ENCODE peak calls at places on chromosomes 6 and 20, in five cellular contexts. One of them, this sample, is unnamed.

GRCh38 chr6:3517350-3517749 is 60.5 kb upstream of the SLC22A23 start:
- DNase-seq in CD4-positive, alpha-beta memory T cell: no peak
- DNase-seq in CD8-positive, alpha-beta T cell: no peak
- DNase-seq in fibroblast of lung: peak; percentile 93
- DNase-seq in uterus: no peak
- DNase-seq in this sample: peak; percentile 81

GRCh38 chr6:80541186-80541585 is 434.7 kb downstream of the BCKDHB start:
- DNase-seq in CD8-positive, alpha-beta T cell: no peak
- DNase-seq in uterus: no peak
- DNase-seq in fibroblast of lung: peak; percentile 39
- DNase-seq in CD4-positive, alpha-beta memory T cell: no peak
- DNase-seq in this sample: peak; percentile 75

GRCh38 chr20:4135385-4136077 is 120.2 kb upstream of the RNF24 start:
- DNase-seq in uterus: peak; percentile 43
- DNase-seq in CD8-positive, alpha-beta T cell: no peak
- DNase-seq in fibroblast of lung: peak; percentile 97
- DNase-seq in CD4-positive, alpha-beta memory T cell: no peak
- DNase-seq in this sample: peak; percentile 86

GRCh38 chr6:105994522-105995402 is 91.4 kb upstream of the PRDM1 start:
- DNase-seq in CD4-positive, alpha-beta memory T cell: peak; percentile 47
- DNase-seq in CD8-positive, alpha-beta T cell: peak; percentile 51
- DNase-seq in uterus: peak; percentile 67
- DNase-seq in fibroblast of lung: peak; percentile 80
- DNase-seq in this sample: peak; percentile 29

GRCh38 chr6:152828431-152828830 is 77.8 kb downstream of the VIP start:
- DNase-seq in uterus: no peak
- DNase-seq in CD4-positive, alpha-beta memory T cell: no peak
- DNase-seq in CD8-positive, alpha-beta T cell: no peak
- DNase-seq in fibroblast of lung: no peak
- DNase-seq in this sample: no peak

GRCh38 chr20:48159156-48159971 is 374.1 kb upstream of the SULF2 start:
- DNase-seq in uterus: no peak
- DNase-seq in CD4-positive, alpha-beta memory T cell: no peak
- DNase-seq in CD8-positive, alpha-beta T cell: no peak
- DNase-seq in fibroblast of lung: no peak
- DNase-seq in this sample: no peak

GRCh38 chr6:551405-551804 is 105.5 kb downstream of the HUS1B start:
- DNase-seq in fibroblast of lung: peak; percentile 32
- DNase-seq in CD4-positive, alpha-beta memory T cell: no peak
- DNase-seq in CD8-positive, alpha-beta T cell: no peak
- DNase-seq in uterus: no peak
- DNase-seq in this sample: peak; percentile 10

GRCh38 chr6:35146453-35146852 is 5.3 kb upstream of the TCP11 start:
- DNase-seq in uterus: no peak
- DNase-seq in CD4-positive, alpha-beta memory T cell: no peak
- DNase-seq in fibroblast of lung: peak; percentile 65
- DNase-seq in CD8-positive, alpha-beta T cell: peak; percentile 15
- DNase-seq in this sample: no peak

GRCh38 chr6:48069280-48069679 is 41.7 kb downstream of the PTCHD4 start:
- DNase-seq in CD8-positive, alpha-beta T cell: no peak
- DNase-seq in fibroblast of lung: peak; percentile 31
- DNase-seq in uterus: no peak
- DNase-seq in CD4-positive, alpha-beta memory T cell: no peak
- DNase-seq in this sample: no peak

GRCh38 chr6:37548067-37548674 is 48.5 kb upstream of the CCDC167 start:
- DNase-seq in uterus: no peak
- DNase-seq in CD8-positive, alpha-beta T cell: no peak
- DNase-seq in fibroblast of lung: no peak
- DNase-seq in CD4-positive, alpha-beta memory T cell: no peak
- DNase-seq in this sample: no peak

GRCh38 chr20:6533321-6533720 is 234.2 kb upstream of the BMP2 start:
- DNase-seq in fibroblast of lung: peak; percentile 92
- DNase-seq in CD4-positive, alpha-beta memory T cell: no peak
- DNase-seq in CD8-positive, alpha-beta T cell: no peak
- DNase-seq in uterus: no peak
- DNase-seq in this sample: no peak

GRCh38 chr6:45377041-45377554 is 636 bp downstream of the SUPT3H start:
- DNase-seq in uterus: no peak
- DNase-seq in CD4-positive, alpha-beta memory T cell: no peak
- DNase-seq in CD8-positive, alpha-beta T cell: no peak
- DNase-seq in fibroblast of lung: peak; percentile 31
- DNase-seq in this sample: no peak

GRCh38 chr20:10985536-10985935 is 311.7 kb upstream of the JAG1 start:
- DNase-seq in uterus: no peak
- DNase-seq in CD8-positive, alpha-beta T cell: no peak
- DNase-seq in CD4-positive, alpha-beta memory T cell: no peak
- DNase-seq in fibroblast of lung: peak; percentile 72
- DNase-seq in this sample: no peak

GRCh38 chr6:138654715-138655634 is 118.6 kb upstream of the CCDC28A start:
- DNase-seq in CD4-positive, alpha-beta memory T cell: no peak
- DNase-seq in uterus: no peak
- DNase-seq in fibroblast of lung: peak; percentile 35
- DNase-seq in CD8-positive, alpha-beta T cell: no peak
- DNase-seq in this sample: peak; percentile 12

GRCh38 chr6:111885373-111886027 is 12.2 kb upstream of the FYN start:
- DNase-seq in CD4-positive, alpha-beta memory T cell: no peak
- DNase-seq in CD8-positive, alpha-beta T cell: no peak
- DNase-seq in fibroblast of lung: no peak
- DNase-seq in uterus: no peak
- DNase-seq in this sample: no peak

GRCh38 chr6:134425521-134426316 is 107.8 kb upstream of the SGK1 start:
- DNase-seq in uterus: no peak
- DNase-seq in CD8-positive, alpha-beta T cell: no peak
- DNase-seq in fibroblast of lung: no peak
- DNase-seq in CD4-positive, alpha-beta memory T cell: no peak
- DNase-seq in this sample: no peak

GRCh38 chr6:152378154-152378553 is 259.0 kb downstream of the SYNE1 start:
- DNase-seq in CD4-positive, alpha-beta memory T cell: no peak
- DNase-seq in uterus: no peak
- DNase-seq in CD8-positive, alpha-beta T cell: no peak
- DNase-seq in fibroblast of lung: no peak
- DNase-seq in this sample: no peak

GRCh38 chr6:92586236-92586977 is 833.0 kb downstream of the EPHA7 start:
- DNase-seq in fibroblast of lung: no peak
- DNase-seq in uterus: no peak
- DNase-seq in CD8-positive, alpha-beta T cell: no peak
- DNase-seq in CD4-positive, alpha-beta memory T cell: no peak
- DNase-seq in this sample: no peak

GRCh38 chr20:10304474-10305046 is 85.9 kb downstream of the SNAP25 start:
- DNase-seq in fibroblast of lung: peak; percentile 33
- DNase-seq in CD8-positive, alpha-beta T cell: no peak
- DNase-seq in uterus: no peak
- DNase-seq in CD4-positive, alpha-beta memory T cell: no peak
- DNase-seq in this sample: no peak

GRCh38 chr6:107853226-107853625 is 29.1 kb upstream of the SCML4 start:
- DNase-seq in CD4-positive, alpha-beta memory T cell: no peak
- DNase-seq in fibroblast of lung: no peak
- DNase-seq in uterus: no peak
- DNase-seq in CD8-positive, alpha-beta T cell: no peak
- DNase-seq in this sample: no peak

GRCh38 chr20:64210661-64211369 is 44.7 kb upstream of the PCMTD2 start:
- DNase-seq in CD8-positive, alpha-beta T cell: no peak
- DNase-seq in fibroblast of lung: no peak
- DNase-seq in uterus: no peak
- DNase-seq in CD4-positive, alpha-beta memory T cell: no peak
- DNase-seq in this sample: no peak

GRCh38 chr20:54680872-54681297 is 205.5 kb downstream of the DOK5 start:
- DNase-seq in CD8-positive, alpha-beta T cell: no peak
- DNase-seq in CD4-positive, alpha-beta memory T cell: peak; percentile 1
- DNase-seq in fibroblast of lung: peak; percentile 51
- DNase-seq in uterus: no peak
- DNase-seq in this sample: no peak

GRCh38 chr20:48397689-48398005 is 430.2 kb downstream of the PREX1 start:
- DNase-seq in CD4-positive, alpha-beta memory T cell: no peak
- DNase-seq in CD8-positive, alpha-beta T cell: no peak
- DNase-seq in uterus: peak; percentile 76
- DNase-seq in fibroblast of lung: no peak
- DNase-seq in this sample: no peak

GRCh38 chr6:153437193-153437592 is 306.1 kb upstream of the RGS17 start:
- DNase-seq in CD8-positive, alpha-beta T cell: no peak
- DNase-seq in fibroblast of lung: no peak
- DNase-seq in CD4-positive, alpha-beta memory T cell: no peak
- DNase-seq in uterus: no peak
- DNase-seq in this sample: no peak

GRCh38 chr6:98747960-98748359 is 86.4 kb upstream of the POU3F2 start:
- DNase-seq in fibroblast of lung: no peak
- DNase-seq in uterus: no peak
- DNase-seq in CD4-positive, alpha-beta memory T cell: no peak
- DNase-seq in CD8-positive, alpha-beta T cell: no peak
- DNase-seq in this sample: no peak
- H3K27ac ChIP-seq in fibroblast of lung: no peak overlapping the region
- H3K27ac ChIP-seq in uterus: no peak overlapping the region
- H3K27ac ChIP-seq in CD4-positive, alpha-beta memory T cell: no peak overlapping the region
- H3K27ac ChIP-seq in CD8-positive, alpha-beta T cell: no peak overlapping the region
- H3K27ac ChIP-seq in this sample: no peak overlapping the region

DNA sequence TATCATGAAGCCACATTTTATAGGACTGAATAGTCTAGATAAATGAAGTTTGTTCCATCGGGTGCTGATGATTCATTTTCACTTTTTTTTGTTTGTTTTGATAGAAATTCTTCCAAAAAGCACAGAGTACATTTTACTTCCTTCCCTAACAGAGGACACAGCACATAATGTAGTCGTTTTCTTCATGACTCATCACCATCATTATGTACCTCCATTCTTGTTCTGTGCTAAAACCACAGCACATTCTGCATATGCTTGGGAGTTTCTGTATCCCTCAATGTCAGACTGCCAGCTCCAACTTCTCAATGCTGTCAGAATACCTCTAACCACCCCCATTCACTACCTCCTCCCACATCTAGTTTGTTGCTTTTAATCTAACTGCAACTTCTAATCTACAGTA is 1004.9 kb upstream of the ADGRB3 start:
- DNase-seq in CD4-positive, alpha-beta memory T cell: no peak
- DNase-seq in fibroblast of lung: peak; percentile 97
- DNase-seq in CD8-positive, alpha-beta T cell: no peak
- DNase-seq in uterus: no peak
- DNase-seq in this sample: no peak
- H3K27ac ChIP-seq in CD4-positive, alpha-beta memory T cell: no peak overlapping the region
- H3K27ac ChIP-seq in fibroblast of lung: no peak overlapping the region
- H3K27ac ChIP-seq in CD8-positive, alpha-beta T cell: no peak overlapping the region
- H3K27ac ChIP-seq in uterus: no peak overlapping the region
- H3K27ac ChIP-seq in this sample: no peak overlapping the region

DNA sequence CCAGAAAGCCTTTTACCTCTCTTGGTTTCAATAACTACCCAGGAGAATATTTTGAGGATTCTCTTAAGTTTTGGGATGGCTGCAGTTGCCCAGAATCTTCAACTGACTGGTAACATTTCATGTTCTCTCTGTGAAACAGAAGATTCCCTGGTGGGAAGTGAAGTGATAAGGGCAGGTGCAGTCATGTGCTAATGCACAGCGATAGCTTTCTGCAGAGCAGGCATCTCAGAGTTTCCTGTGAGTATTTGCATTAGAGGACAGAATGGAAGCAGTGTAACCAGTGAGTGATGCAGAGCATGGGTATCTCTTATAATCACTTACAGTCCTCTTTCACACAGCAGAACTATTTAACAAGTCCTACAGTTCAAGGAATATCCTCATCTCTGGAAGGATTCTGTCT is 76.1 kb downstream of the HCRTR2 start:
- DNase-seq in CD8-positive, alpha-beta T cell: no peak
- DNase-seq in CD4-positive, alpha-beta memory T cell: no peak
- DNase-seq in fibroblast of lung: no peak
- DNase-seq in uterus: no peak
- DNase-seq in this sample: no peak
- H3K27ac ChIP-seq in CD8-positive, alpha-beta T cell: no peak overlapping the region
- H3K27ac ChIP-seq in CD4-positive, alpha-beta memory T cell: no peak overlapping the region
- H3K27ac ChIP-seq in fibroblast of lung: no peak overlapping the region
- H3K27ac ChIP-seq in uterus: no peak overlapping the region
- H3K27ac ChIP-seq in this sample: no peak overlapping the region

DNA sequence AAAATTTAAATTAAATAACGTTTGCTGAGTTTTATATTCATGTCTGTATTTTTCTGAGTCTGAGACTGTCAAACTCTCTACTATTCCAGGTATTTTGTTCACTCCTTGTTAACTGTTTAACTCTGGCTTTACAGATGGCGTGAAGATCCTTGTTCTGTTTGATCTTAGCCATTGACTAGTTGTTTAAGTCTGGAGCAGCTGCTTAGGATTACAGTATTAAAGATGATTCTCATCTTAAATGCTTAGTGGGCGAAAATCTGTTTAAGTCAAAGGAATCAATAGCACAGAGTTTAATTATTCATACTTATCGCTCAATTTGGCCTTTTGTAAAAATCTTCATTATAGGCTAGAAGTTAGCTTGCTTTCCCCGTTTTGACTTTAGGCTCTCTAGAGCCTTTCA is 2.4 kb downstream of the PHACTR2 start:
- DNase-seq in fibroblast of lung: peak; percentile 31
- DNase-seq in CD4-positive, alpha-beta memory T cell: no peak
- DNase-seq in CD8-positive, alpha-beta T cell: no peak
- DNase-seq in uterus: no peak
- DNase-seq in this sample: no peak
- H3K27ac ChIP-seq in fibroblast of lung: peak overlapping the region; percentile 47
- H3K27ac ChIP-seq in CD4-positive, alpha-beta memory T cell: no peak overlapping the region
- H3K27ac ChIP-seq in CD8-positive, alpha-beta T cell: no peak overlapping the region
- H3K27ac ChIP-seq in uterus: peak overlapping the region; percentile 16
- H3K27ac ChIP-seq in this sample: no peak overlapping the region

GRCh38 chr6:141029908-141030307 is 1102.8 kb upstream of the GJE1 start:
- DNase-seq in uterus: no peak
- DNase-seq in fibroblast of lung: no peak
- DNase-seq in CD8-positive, alpha-beta T cell: no peak
- DNase-seq in CD4-positive, alpha-beta memory T cell: no peak
- DNase-seq in this sample: no peak

GRCh38 chr6:141026504-141026903 is 1106.2 kb upstream of the GJE1 start:
- DNase-seq in CD4-positive, alpha-beta memory T cell: no peak
- DNase-seq in uterus: no peak
- DNase-seq in CD8-positive, alpha-beta T cell: no peak
- DNase-seq in fibroblast of lung: no peak
- DNase-seq in this sample: peak; percentile 18

GRCh38 chr6:141024526-141024925 is 1108.2 kb upstream of the GJE1 start:
- DNase-seq in CD4-positive, alpha-beta memory T cell: no peak
- DNase-seq in fibroblast of lung: no peak
- DNase-seq in uterus: no peak
- DNase-seq in CD8-positive, alpha-beta T cell: no peak
- DNase-seq in this sample: no peak
- H3K27ac ChIP-seq in CD4-positive, alpha-beta memory T cell: no peak overlapping the region
- H3K27ac ChIP-seq in fibroblast of lung: no peak overlapping the region
- H3K27ac ChIP-seq in uterus: no peak overlapping the region
- H3K27ac ChIP-seq in CD8-positive, alpha-beta T cell: no peak overlapping the region
- H3K27ac ChIP-seq in this sample: no peak overlapping the region